ENCODE peak calls at places on chromosomes 5 and 9, in six cellular contexts. F is chondrocyte, V is Calu3, D is left lung, Q is lung, K is fibroblast of mammary gland. H is an unnamed sample.

GRCh38 chr5:56763711-56764466 is 51.5 kb upstream of the MAP3K1 start:
- DNase-seq in F (no peak), V (no peak), D (no peak), Q (no peak), K (peak), H (peak)

GRCh38 chr9:124908098-124908497 is 32.8 kb downstream of the GOLGA1 start:
- DNase-seq in F (no peak), V (no peak), D (no peak), Q (no peak), K (no peak), H (no peak)

GRCh38 chr9:105132006-105132405 is 112.4 kb upstream of the SLC44A1 start:
- DNase-seq in F (no peak), V (no peak), D (no peak), Q (no peak), K (peak), H (no peak)

GRCh38 chr9:136267261-136268111 is 21.9 kb upstream of the QSOX2 start:
- DNase-seq in F (no peak), V (peak), D (peak), Q (peak), K (peak), H (peak)

GRCh38 chr9:98995059-98995665 is 51.5 kb downstream of the COL15A1 start:
- DNase-seq in F (no peak), V (no peak), D (no peak), Q (peak), K (peak), H (no peak)

GRCh38 chr9:5931657-5932056 is 41.0 kb downstream of the MLANA start:
- DNase-seq in F (no peak), V (no peak), D (no peak), Q (no peak), K (no peak), H (no peak)

GRCh38 chr5:144812770-144813169 is 642.1 kb downstream of the KCTD16 start:
- DNase-seq in F (no peak), V (no peak), D (no peak), Q (peak), K (peak), H (no peak)

GRCh38 chr5:56851258-56851941 is 36.1 kb downstream of the MAP3K1 start:
- DNase-seq in F (no peak), V (no peak), D (no peak), Q (no peak), K (peak), H (no peak)

GRCh38 chr9:21789541-21790037 is 12.8 kb upstream of the MTAP start:
- DNase-seq in F (no peak), V (no peak), D (no peak), Q (peak), K (peak), H (no peak)

GRCh38 chr5:43679214-43679613 is 76.2 kb downstream of the NNT start:
- DNase-seq in F (no peak), V (no peak), D (no peak), Q (no peak), K (no peak), H (no peak)

GRCh38 chr5:8208307-8208706 is 339.4 kb downstream of the MTRR start:
- DNase-seq in F (no peak), V (no peak), D (no peak), Q (no peak), K (no peak), H (no peak)

GRCh38 chr9:74122661-74123060 is 374.5 kb upstream of the RORB start:
- DNase-seq in F (no peak), V (no peak), D (no peak), Q (no peak), K (no peak), H (no peak)

GRCh38 chr5:133332732-133333024 is 279.7 kb downstream of the FSTL4 start:
- DNase-seq in F (no peak), V (no peak), D (no peak), Q (no peak), K (no peak), H (no peak)

GRCh38 chr9:75140261-75140660 is 51.9 kb downstream of the OSTF1 start:
- DNase-seq in F (no peak), V (no peak), D (no peak), Q (no peak), K (no peak), H (no peak)

GRCh38 chr5:4191703-4192102 is 596.1 kb downstream of the IRX1 start:
- DNase-seq in F (no peak), V (no peak), D (no peak), Q (no peak), K (no peak), H (no peak)

GRCh38 chr9:107484117-107484723 is 5.3 kb downstream of the KLF4 start:
- DNase-seq in F (no peak), V (peak), D (no peak), Q (no peak), K (peak), H (no peak)

GRCh38 chr5:38420691-38421395 is 135.6 kb downstream of the LIFR start:
- DNase-seq in F (no peak), V (peak), D (no peak), Q (peak), K (peak), H (no peak)

GRCh38 chr5:66660401-66660800 is 64.2 kb downstream of the MAST4 start:
- DNase-seq in F (no peak), V (no peak), D (no peak), Q (no peak), K (peak), H (no peak)

GRCh38 chr9:33105939-33106338 is 29.5 kb upstream of the SMU1 start:
- DNase-seq in F (no peak), V (no peak), D (no peak), Q (no peak), K (no peak), H (no peak)

GRCh38 chr5:95411476-95411875 is 20.3 kb downstream of the FAM81B start:
- DNase-seq in F (no peak), V (no peak), D (no peak), Q (no peak), K (peak), H (no peak)

GRCh38 chr9:124733964-124734740 is 37.0 kb downstream of the NR6A1 start:
- DNase-seq in F (no peak), V (peak), D (no peak), Q (peak), K (no peak), H (no peak)

GRCh38 chr9:94761506-94761905 is 35.0 kb downstream of the AOPEP start:
- DNase-seq in F (no peak), V (no peak), D (no peak), Q (no peak), K (no peak), H (no peak)

GRCh38 chr9:107471562-107471961 is 18.0 kb downstream of the KLF4 start:
- DNase-seq in F (no peak), V (no peak), D (no peak), Q (no peak), K (peak), H (no peak)

GRCh38 chr5:136042665-136043121 is 13.9 kb downstream of the TGFBI start:
- DNase-seq in F (no peak), V (no peak), D (no peak), Q (no peak), K (no peak), H (no peak)

GRCh38 chr9:93663877-93664548 is 87.6 kb downstream of the PHF2 start:
- DNase-seq in F (peak), V (no peak), D (peak), Q (no peak), K (no peak), H (no peak)

GRCh38 chr5:43227655-43228054 is 35.6 kb downstream of the NIM1K start:
- DNase-seq in F (no peak), V (no peak), D (no peak), Q (no peak), K (peak), H (no peak)

GRCh38 chr5:154729613-154730012 is 25.6 kb upstream of the LARP1 start:
- DNase-seq in F (no peak), V (peak), D (no peak), Q (no peak), K (no peak), H (no peak)

GRCh38 chr5:62935660-62936059 is 357.0 kb downstream of the LRRC70 start:
- DNase-seq in F (no peak), V (no peak), D (no peak), Q (no peak), K (no peak), H (no peak)

GRCh38 chr5:139273572-139274264 is 19.8 kb upstream of the MATR3 start:
- DNase-seq in F (no peak), V (peak), D (peak), Q (peak), K (peak), H (peak)
- TF ChIP-seq CTCF in F (peak), V (no peak), D (no peak), Q (no peak), K (no peak), H (no peak)

GRCh38 chr9:131441441-131441840 is 47.6 kb downstream of the PRRC2B start:
- DNase-seq in F (no peak), V (no peak), D (no peak), Q (no peak), K (no peak), H (peak)
- TF ChIP-seq CTCF in F (no peak), V (no peak), D (no peak), Q (no peak), K (no peak), H (no peak)

GRCh38 chr9:13296972-13297371 is 17.5 kb upstream of the MPDZ start:
- DNase-seq in F (no peak), V (no peak), D (no peak), Q (no peak), K (no peak), H (no peak)

GRCh38 chr9:13292782-13293181 is 13.3 kb upstream of the MPDZ start:
- DNase-seq in F (no peak), V (no peak), D (no peak), Q (no peak), K (no peak), H (no peak)

GRCh38 chr9:13292158-13292557 is 12.7 kb upstream of the MPDZ start:
- DNase-seq in F (no peak), V (no peak), D (no peak), Q (no peak), K (no peak), H (no peak)

GRCh38 chr9:13295556-13295955 is 16.1 kb upstream of the MPDZ start:
- DNase-seq in F (no peak), V (no peak), D (no peak), Q (no peak), K (no peak), H (no peak)

GRCh38 chr9:13291718-13292117 is 12.2 kb upstream of the MPDZ start:
- DNase-seq in F (no peak), V (no peak), D (no peak), Q (no peak), K (no peak), H (no peak)
- TF ChIP-seq CTCF in F (no peak), V (no peak), D (no peak), Q (no peak), K (peak), H (no peak)

GRCh38 chr5:12292610-12293204 is 388.5 kb upstream of the CTNND2 start:
- DNase-seq in F (no peak), V (no peak), D (no peak), Q (no peak), K (peak), H (no peak)
- TF ChIP-seq CTCF in F (peak), V (no peak), D (no peak), Q (no peak), K (peak), H (no peak)